ENCODE peak calls at places on chromosomes 3 and 15, in five cellular contexts. R, C, I, O and G are unnamed samples.

GRCh38 chr3:75978686-75979085 is 193.3 kb upstream of the ZNF717 start:
- DNase-seq in R (no peak), C (no peak), O (no peak), I (no peak), G (no peak)

GRCh38 chr3:2477635-2478034 is 379.0 kb downstream of the CNTN4 start:
- DNase-seq in R (no peak), C (no peak), O (no peak), I (no peak), G (no peak)

GRCh38 chr15:34122771-34123183 is 20.9 kb downstream of the PGBD4 start:
- DNase-seq in R (no peak), I (no peak), C (no peak), O (peak; percentile 99), G (peak; percentile 68)

GRCh38 chr3:31081031-31081662 is 186.7 kb upstream of the GADL1 start:
- DNase-seq in I (no peak), R (no peak), C (no peak), O (no peak), G (no peak)

GRCh38 chr15:73120269-73120668 is 68.0 kb downstream of the NEO1 start:
- DNase-seq in R (no peak), O (no peak), I (no peak), C (no peak), G (no peak)

GRCh38 chr3:53744351-53744750 is 101.9 kb downstream of the CHDH start:
- DNase-seq in R (no peak), C (peak; percentile 67), I (no peak), O (no peak), G (no peak)

GRCh38 chr3:53194218-53195065 is 33.4 kb downstream of the PRKCD start:
- DNase-seq in I (peak; percentile 63), O (peak; percentile 23), C (peak; percentile 61), R (no peak), G (no peak)

GRCh38 chr3:135992072-135992471 is 26.5 kb downstream of the PPP2R3A start:
- DNase-seq in R (no peak), C (no peak), I (no peak), O (peak; percentile 72), G (peak; percentile 27)

GRCh38 chr15:39589815-39590644 is 9.2 kb downstream of the THBS1 start:
- DNase-seq in C (no peak), R (no peak), I (no peak), O (peak; percentile 21), G (no peak)

GRCh38 chr15:98626153-98626552 is 22.2 kb upstream of the IGF1R start:
- DNase-seq in O (no peak), C (no peak), R (no peak), I (peak; percentile 29), G (no peak)

GRCh38 chr15:68201879-68202261 is 3.3 kb downstream of the CALML4 start:
- DNase-seq in R (peak; percentile 21), I (no peak), O (no peak), C (no peak), G (no peak)

GRCh38 chr3:123489400-123490004 is 40.6 kb upstream of the ADCY5 start:
- DNase-seq in I (peak; percentile 69), R (peak; percentile 55), O (peak; percentile 62), C (peak; percentile 77), G (peak; percentile 79)

GRCh38 chr15:24878153-24878552 is 76.6 kb upstream of the SNRPN start:
- DNase-seq in C (no peak), R (no peak), I (no peak), O (no peak), G (no peak)

GRCh38 chr15:62730825-62731224 is 311.7 kb upstream of the TPM1 start:
- DNase-seq in O (no peak), C (no peak), R (no peak), I (no peak), G (no peak)

GRCh38 chr3:74988095-74988494 is 373.6 kb upstream of the CNTN3 start:
- DNase-seq in C (no peak), I (no peak), R (no peak), O (no peak), G (no peak)

GRCh38 chr3:42497009-42497731 is 5.3 kb upstream of the VIPR1 start:
- DNase-seq in O (peak; percentile 93), I (peak; percentile 98), R (peak; percentile 51), C (peak; percentile 80), G (no peak)

GRCh38 chr15:93852761-93853160 is 378.6 kb upstream of the MCTP2 start:
- DNase-seq in C (no peak), I (no peak), R (no peak), O (no peak), G (no peak)

GRCh38 chr3:23283625-23284024 is 80.5 kb downstream of the UBE2E2 start:
- DNase-seq in O (no peak), I (no peak), C (no peak), R (no peak), G (no peak)

GRCh38 chr3:194671900-194672808 is at the start of gene LSG1:
- DNase-seq in I (peak; percentile 98), C (peak; percentile 93), O (peak; percentile 97), R (peak; percentile 97), G (peak; percentile 93)

GRCh38 chr3:105367063-105367405 is 325 bp downstream of the ALCAM start:
- DNase-seq in C (peak; percentile 35), I (no peak), R (no peak), O (peak; percentile 52), G (no peak)

GRCh38 chr15:76935620-76936019 is 4.1 kb downstream of the RCN2 start:
- DNase-seq in O (no peak), C (no peak), I (no peak), R (no peak), G (no peak)

GRCh38 chr15:73677146-73677607 is 7.0 kb upstream of the CD276 start:
- DNase-seq in R (peak; percentile 56), I (peak; percentile 82), C (peak; percentile 77), O (peak; percentile 75), G (peak; percentile 60)

GRCh38 chr3:157300091-157300490 is 136.6 kb upstream of the PTX3 start:
- DNase-seq in R (no peak), I (no peak), C (no peak), O (no peak), G (no peak)

GRCh38 chr3:79604681-79605080 is 163.1 kb downstream of the ROBO1 start:
- DNase-seq in I (no peak), R (no peak), O (no peak), C (no peak), G (peak; percentile 77)

GRCh38 chr3:128313181-128313725 is 153.4 kb downstream of the DNAJB8 start:
- DNase-seq in C (peak; percentile 14), R (no peak), I (no peak), O (no peak), G (no peak)

GRCh38 chr3:37536799-37537311 is 324.8 kb upstream of the CTDSPL start:
- DNase-seq in I (no peak), C (no peak), R (no peak), O (no peak), G (no peak)

GRCh38 chr15:57138260-57138895 is 219.9 kb downstream of the TCF12 start:
- DNase-seq in I (peak; percentile 97), R (peak; percentile 48), O (peak; percentile 75), C (peak; percentile 64), G (peak; percentile 61)

GRCh38 chr3:171874251-171874679 is 31.1 kb downstream of the TMEM212 start:
- DNase-seq in O (peak; percentile 99), R (no peak), I (peak; percentile 78), C (no peak), G (peak; percentile 54)

GRCh38 chr3:172323894-172324590 is 124.2 kb downstream of the GHSR start:
- DNase-seq in C (no peak), I (peak; percentile 66), O (peak; percentile 81), R (no peak), G (peak; percentile 57)

GRCh38 chr3:13815088-13815683 is 64.7 kb downstream of the WNT7A start:
- DNase-seq in O (no peak), C (no peak), R (no peak), I (no peak), G (no peak)

GRCh38 chr3:101635954-101636798 is 40.8 kb downstream of the ZBTB11 start:
- DNase-seq in C (peak; percentile 71), I (peak; percentile 71), R (peak; percentile 27), O (peak; percentile 46), G (peak; percentile 77)

GRCh38 chr3:187011915-187012314 is 81.6 kb downstream of the ST6GAL1 start:
- DNase-seq in I (no peak), R (no peak), C (no peak), O (no peak), G (no peak)

GRCh38 chr3:38577089-38578080 is 72.1 kb downstream of the SCN5A start:
- DNase-seq in I (no peak), R (no peak), C (peak; percentile 22), O (no peak), G (no peak)

GRCh38 chr3:38573606-38574005 is 75.9 kb downstream of the SCN5A start:
- DNase-seq in C (peak; percentile 25), R (no peak), I (no peak), O (no peak), G (no peak)

GRCh38 chr3:38576131-38577088 is 73.1 kb downstream of the SCN5A start:
- DNase-seq in I (no peak), O (no peak), C (peak; percentile 16), R (no peak), G (no peak)

GRCh38 chr3:38574411-38575278 is 74.8 kb downstream of the SCN5A start:
- DNase-seq in I (peak; percentile 15), O (peak; percentile 10), R (no peak), C (peak; percentile 30), G (no peak)

DNA sequence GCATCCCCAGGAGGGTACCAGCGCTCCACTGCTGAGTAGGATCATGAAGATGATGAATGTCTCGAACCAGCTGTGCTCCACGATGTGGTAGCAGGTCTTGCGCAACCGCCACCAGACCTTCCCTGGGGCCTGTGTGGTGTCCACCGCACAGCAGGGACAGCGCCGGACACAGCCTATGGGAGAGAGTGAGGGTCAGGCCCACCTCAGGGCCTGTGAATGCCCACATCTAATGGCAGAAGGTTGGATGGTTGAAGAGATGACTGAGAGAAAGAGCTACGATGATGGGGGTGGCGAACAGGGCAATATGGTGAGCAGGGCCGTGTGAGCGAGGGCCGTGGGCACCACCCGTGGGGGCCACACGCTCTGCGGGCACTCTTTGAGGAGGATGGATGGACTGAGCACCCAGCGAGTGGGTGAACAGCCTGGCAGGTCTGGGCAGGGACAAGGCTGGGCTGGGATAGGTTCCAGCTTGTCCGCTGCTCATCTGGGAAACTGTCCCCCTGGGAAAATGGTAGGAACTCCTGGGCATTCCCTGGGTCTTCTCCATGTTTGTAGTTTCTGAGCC is 74.1 kb downstream of the SCN5A start:
- DNase-seq in C (peak; percentile 12), R (no peak), I (no peak), O (no peak), G (no peak)
- H3K9ac ChIP-seq in C (no peak overlapping the region), R (no peak overlapping the region), I (no peak overlapping the region), O (no peak overlapping the region), G (no peak overlapping the region)

DNA sequence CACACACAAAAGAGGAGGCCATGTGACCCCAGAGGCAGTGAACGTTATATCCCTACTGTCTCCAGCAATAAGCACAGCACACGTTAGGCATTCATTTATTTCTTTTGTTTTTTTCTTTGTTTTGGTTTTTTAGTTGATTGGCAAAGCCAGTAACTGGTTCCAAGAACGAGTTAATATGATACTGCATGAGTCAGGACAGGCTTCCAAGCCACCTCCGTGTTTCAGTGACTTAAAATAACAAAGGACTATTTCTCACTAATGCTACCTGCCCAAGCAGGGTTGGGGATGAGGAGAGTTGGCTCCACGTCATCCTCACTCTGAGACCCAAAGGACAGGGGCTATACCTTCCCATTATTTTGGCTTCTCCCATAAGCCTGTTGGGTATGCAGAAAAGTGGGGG is 130.5 kb downstream of the ST8SIA2 start:
- DNase-seq in I (no peak), O (no peak), C (no peak), R (no peak), G (no peak)
- H2AK5ac ChIP-seq in I (no peak overlapping the region), O (no peak overlapping the region), C (no peak overlapping the region), R (no peak overlapping the region), G (no peak overlapping the region)

GRCh38 chr15:66644000-66644787 is 57.8 kb upstream of the SMAD6 start:
- DNase-seq in R (no peak), O (no peak), I (no peak), C (no peak), G (no peak)
- H3K4me2 ChIP-seq in R (no peak overlapping the region), O (no peak overlapping the region), I (no peak overlapping the region), C (no peak overlapping the region), G (no peak overlapping the region)

GRCh38 chr15:60480149-60480548 is 1.2 kb upstream of the ICE2 start:
- DNase-seq in R (no peak), I (no peak), C (no peak), O (no peak), G (no peak)
- H3K9ac ChIP-seq in R (no peak overlapping the region), I (no peak overlapping the region), C (no peak overlapping the region), O (no peak overlapping the region), G (no peak overlapping the region)